ENCODE peak calls at places on chromosomes 13 and 19, in five cellular contexts. X, K, F, J and G are unnamed samples. For H3K4me1, the result is how much of the 10 kb centered on the place peaks cover.

GRCh38 chr13:94120878-94121277 is 358.6 kb downstream of the DCT start:
- DNase-seq in X (no peak), K (no peak), F (no peak), J (no peak), G (no peak)

GRCh38 chr19:10003271-10003670 is 7.0 kb downstream of the COL5A3 start:
- DNase-seq in X (no peak), K (no peak), F (no peak), J (no peak), G (no peak)

GRCh38 chr19:38815059-38816001 is 2.6 kb upstream of the LGALS4 start:
- DNase-seq in X (no peak), K (no peak), F (no peak), J (no peak), G (peak)

GRCh38 chr19:9431475-9431874 is 3.9 kb downstream of the ZNF266 start:
- DNase-seq in X (peak), K (no peak), F (peak), J (peak), G (peak)

GRCh38 chr13:102461302-102461701 is 59.5 kb upstream of the FGF14 start:
- DNase-seq in X (no peak), K (no peak), F (no peak), J (no peak), G (no peak)

GRCh38 chr19:5392476-5392875 is 51.9 kb upstream of the PTPRS start:
- DNase-seq in X (no peak), K (no peak), F (no peak), J (no peak), G (no peak)

GRCh38 chr13:26941345-26942174 is 181.0 kb upstream of the GPR12 start:
- DNase-seq in X (no peak), K (no peak), F (no peak), J (peak), G (no peak)

GRCh38 chr13:114073881-114074551 is 58.4 kb downstream of the RASA3 start:
- DNase-seq in X (no peak), K (no peak), F (no peak), J (no peak), G (no peak)

DNA sequence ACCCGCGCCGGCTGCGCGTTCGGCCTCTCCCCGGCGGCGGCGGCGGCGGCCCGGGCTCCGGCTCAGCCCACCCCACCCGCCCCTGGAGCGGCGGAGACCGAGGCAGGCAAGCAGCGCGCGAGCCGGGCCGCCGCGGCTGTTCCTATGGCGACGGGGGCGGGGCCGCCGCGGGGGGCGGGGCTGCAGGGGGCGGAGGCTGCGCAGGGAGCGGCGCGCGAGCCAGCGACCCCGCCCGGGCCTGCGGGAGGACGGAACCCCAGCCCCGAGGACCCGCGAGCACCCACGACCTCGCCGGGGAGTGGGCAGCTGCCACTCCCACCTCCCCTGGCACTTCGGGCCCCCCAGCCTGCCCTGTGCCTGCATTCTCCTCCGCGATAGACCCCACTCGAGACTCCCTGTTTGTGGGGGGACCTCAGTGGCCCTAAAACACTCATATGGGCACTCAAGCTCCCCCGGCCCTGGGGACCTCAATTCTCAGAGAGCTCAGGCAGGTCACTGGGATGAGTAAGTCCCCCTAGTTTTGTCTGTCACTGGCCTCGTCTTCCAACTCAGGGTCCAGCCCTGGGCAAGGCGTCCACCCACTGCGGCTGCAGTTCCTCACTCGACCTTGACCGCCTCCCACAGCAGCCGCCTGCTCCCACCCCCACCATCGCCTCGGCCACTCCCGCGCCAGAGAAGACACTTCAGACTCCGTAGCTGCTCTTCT is at the start of gene CTXN1:
- DNase-seq in X (peak), K (peak), F (peak), J (no peak), G (peak)
- H3K4me3 ChIP-seq in X (no peak), K (peak), F (peak), J (peak), G (peak)

GRCh38 chr13:100315522-100315921 is 226.6 kb downstream of the PCCA start:
- DNase-seq in X (no peak), K (no peak), F (no peak), J (no peak), G (no peak)

DNA sequence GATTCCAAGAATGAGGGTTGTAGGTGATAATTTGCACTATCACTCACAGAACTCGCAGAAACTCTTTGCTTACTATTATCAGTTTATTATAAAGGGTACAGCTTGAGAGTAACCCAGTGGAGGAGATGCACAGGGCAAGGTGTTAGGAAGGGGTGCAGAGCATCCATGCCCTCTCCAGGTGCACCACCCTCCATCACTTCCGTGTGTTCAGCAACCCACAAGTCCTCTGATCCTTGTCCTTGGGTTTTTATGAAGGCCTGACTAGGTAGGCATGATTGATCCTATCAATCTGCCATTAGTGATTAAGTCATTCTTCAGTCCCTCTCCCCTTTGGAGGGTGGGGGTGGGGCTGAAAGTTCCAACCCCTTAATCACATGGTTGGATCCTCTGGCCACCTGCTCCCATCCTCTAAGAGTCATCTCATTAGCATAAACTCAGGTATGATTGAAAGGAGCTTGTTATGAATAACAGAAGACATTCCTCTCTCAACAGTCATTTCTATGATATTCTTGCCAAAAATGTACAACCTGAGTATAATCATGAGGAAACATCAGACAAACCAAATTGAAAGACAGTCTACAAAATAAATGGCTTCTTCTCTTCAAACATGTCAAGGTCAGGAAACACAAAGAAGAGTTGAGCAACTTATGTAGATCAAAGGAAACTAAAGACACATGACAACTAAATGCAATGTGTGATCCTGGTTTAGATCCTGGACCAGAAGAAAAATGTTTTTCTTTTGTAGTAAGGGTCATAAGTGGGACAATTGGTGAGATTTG is 225.4 kb downstream of the PCCA start:
- DNase-seq in X (no peak), K (no peak), F (no peak), J (no peak), G (no peak)
- H3K4me1 ChIP-seq in X (under half), K (under half), F (under half), J (under half), G (under half)

GRCh38 chr19:40513741-40514315 is 47.0 kb downstream of the SPTBN4 start:
- DNase-seq in X (no peak), K (no peak), F (no peak), J (no peak), G (no peak)

GRCh38 chr19:40511487-40511886 is 44.7 kb downstream of the SPTBN4 start:
- DNase-seq in X (no peak), K (no peak), F (no peak), J (no peak), G (no peak)

GRCh38 chr19:40512473-40513344 is 45.9 kb downstream of the SPTBN4 start:
- DNase-seq in X (no peak), K (peak), F (no peak), J (peak), G (no peak)

GRCh38 chr19:40512110-40512472 is 45.3 kb downstream of the SPTBN4 start:
- DNase-seq in X (no peak), K (no peak), F (no peak), J (no peak), G (no peak)

GRCh38 chr19:40513345-40513678 is 46.5 kb downstream of the SPTBN4 start:
- DNase-seq in X (no peak), K (no peak), F (no peak), J (no peak), G (no peak)
- H3K4me3 ChIP-seq in X (no peak), K (no peak), F (no peak), J (no peak), G (no peak)

DNA sequence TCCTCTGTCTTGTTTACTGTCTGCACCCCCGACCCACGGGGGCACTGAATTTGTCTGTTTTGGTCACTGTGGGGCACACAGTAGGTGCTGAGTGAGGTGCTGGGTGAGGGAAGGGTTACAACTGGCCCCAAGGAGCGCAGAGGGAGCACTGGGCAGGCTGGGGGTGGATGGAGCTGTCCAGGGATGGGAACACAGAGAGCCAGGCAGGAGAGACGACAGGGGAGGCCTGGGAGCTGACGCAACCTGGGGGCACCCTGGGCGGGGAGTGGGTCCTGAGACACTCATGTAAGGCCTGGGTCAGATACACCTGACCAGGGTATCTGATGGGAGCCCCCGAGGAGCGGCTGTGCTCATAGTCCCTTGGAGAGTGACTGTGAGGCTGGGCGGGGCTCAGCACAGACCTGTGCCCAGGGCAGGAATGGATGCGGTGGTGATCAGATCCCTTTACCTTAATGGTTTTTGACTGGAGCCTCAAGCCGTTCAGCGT is 24.8 kb downstream of the ELAVL1 start:
- DNase-seq in X (no peak), K (no peak), F (no peak), J (no peak), G (no peak)
- H3K4me1 ChIP-seq in X (under half), K (under half), F (under half), J (under half), G (under half)

DNA sequence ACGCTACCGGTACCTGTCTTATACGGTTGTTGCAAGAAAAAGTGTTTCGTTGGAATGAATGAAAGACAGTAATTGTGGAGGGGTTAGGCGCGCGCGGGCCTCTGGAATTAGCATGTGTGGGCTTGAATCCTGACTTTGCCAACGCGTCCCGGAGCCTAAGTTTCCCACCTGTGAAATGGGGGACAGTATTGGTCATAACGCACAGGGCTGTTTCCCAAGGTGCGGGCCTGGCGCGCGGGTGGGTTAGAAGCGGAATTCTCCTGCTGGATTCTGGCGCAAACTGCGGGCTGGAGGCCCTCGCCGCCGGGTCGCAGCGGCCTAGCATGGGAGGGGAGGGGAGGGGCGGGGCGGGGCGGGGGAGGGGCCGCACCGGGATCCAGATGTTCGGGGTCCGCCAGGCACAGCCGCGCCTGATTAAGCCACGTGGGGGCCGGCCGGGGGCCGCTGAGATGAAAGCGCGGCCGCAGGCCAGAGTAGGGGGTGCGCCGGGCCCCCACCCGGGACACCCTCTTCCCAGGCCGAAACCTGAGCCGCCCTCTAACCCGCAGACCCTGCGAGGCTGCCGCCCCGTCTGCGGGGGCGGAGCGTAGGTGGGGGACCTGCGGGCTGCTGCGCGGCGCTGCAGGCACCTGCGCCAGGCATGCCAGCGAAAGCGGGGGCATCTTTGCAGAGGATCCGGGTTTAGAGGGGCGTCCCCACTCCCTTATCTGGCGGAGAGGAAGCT is 1.2 kb upstream of the TMEM59L start:
- DNase-seq in X (no peak), K (no peak), F (no peak), J (no peak), G (no peak)
- H3K4me3 ChIP-seq in X (peak), K (no peak), F (no peak), J (no peak), G (no peak)

DNA sequence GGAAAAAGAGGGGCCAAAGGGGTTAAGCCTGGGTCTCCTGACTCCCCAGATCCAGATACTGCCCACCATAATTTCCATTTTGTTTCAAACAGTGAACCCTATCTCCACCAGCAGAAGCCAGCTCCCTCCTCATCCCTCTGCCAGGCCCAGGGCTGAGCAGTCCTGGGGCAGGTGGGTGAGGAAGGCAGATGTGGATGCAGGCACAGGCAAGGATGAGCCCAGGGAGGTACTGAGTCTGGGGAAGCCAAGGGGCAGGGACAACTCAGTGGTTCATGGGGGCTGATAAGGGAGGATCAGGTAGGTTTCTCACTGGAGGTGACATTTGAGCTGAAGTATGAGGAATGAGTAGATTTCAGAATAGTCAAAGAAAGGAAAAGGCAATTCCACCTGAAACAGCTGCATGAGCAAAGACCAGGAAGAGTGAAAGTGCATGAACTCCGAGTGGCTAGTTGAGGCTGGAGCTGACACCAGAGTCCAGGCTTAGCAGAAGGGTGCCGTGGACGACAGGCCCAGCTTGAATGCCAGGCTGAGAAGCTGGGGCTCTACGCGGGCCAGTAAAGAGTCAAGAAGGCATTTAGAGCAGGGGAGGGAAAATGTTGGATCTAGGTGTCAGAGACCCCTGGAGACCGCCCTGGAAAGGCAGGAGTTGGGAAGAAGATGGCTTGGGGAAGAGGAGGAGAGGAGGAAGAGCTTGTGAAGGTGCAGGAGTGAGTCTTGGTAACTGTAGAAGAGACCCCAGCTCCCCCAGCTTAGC is 10.3 kb downstream of the CIC start:
- DNase-seq in X (no peak), K (no peak), F (peak), J (no peak), G (no peak)
- H3K4me1 ChIP-seq in X (half or more), K (half or more), F (half or more), J (under half), G (under half)